ENCODE peak calls at places on chromosomes 2 and 18, in nine cellular contexts. D, A, O, M, J, N, I, C and S are unnamed samples.

GRCh38 chr2:20509766-20510490 is 63.1 kb downstream of the RHOB start:
- DNase-seq in D (no peak), A (no peak), O (no peak), M (no peak), J (no peak), N (no peak), I (no peak), C (no peak), S (no peak)

GRCh38 chr2:21317131-21317530 is 193.4 kb downstream of the TDRD15 start:
- DNase-seq in D (peak), A (peak), O (no peak), M (peak), J (peak), N (peak), I (no peak), C (peak), S (no peak)

GRCh38 chr2:80256396-80257167 is 48.0 kb downstream of the LRRTM1 start:
- DNase-seq in D (no peak), A (no peak), O (no peak), M (no peak), J (no peak), N (no peak), I (no peak), C (no peak), S (no peak)

GRCh38 chr18:58257461-58257860 is 213.4 kb downstream of the NEDD4L start:
- DNase-seq in D (no peak), A (no peak), O (no peak), M (no peak), J (no peak), N (no peak), I (no peak), C (no peak), S (no peak)

GRCh38 chr2:72579595-72580180 is 246.1 kb downstream of the EXOC6B start:
- DNase-seq in D (peak), A (no peak), O (no peak), M (no peak), J (no peak), N (no peak), I (no peak), C (no peak), S (no peak)

GRCh38 chr2:120291464-120292311 is 39.0 kb downstream of the RALB start:
- DNase-seq in D (no peak), A (peak), O (no peak), M (no peak), J (no peak), N (no peak), I (no peak), C (no peak), S (no peak)

GRCh38 chr2:128727914-128728313 is 409.2 kb upstream of the HS6ST1 start:
- DNase-seq in D (no peak), A (no peak), O (no peak), M (no peak), J (no peak), N (no peak), I (no peak), C (no peak), S (no peak)

GRCh38 chr18:2970762-2971659 is 41.9 kb downstream of the LPIN2 start:
- DNase-seq in D (no peak), A (no peak), O (peak), M (peak), J (no peak), N (no peak), I (no peak), C (no peak), S (no peak)

GRCh38 chr2:86336350-86337234 is 834 bp downstream of the REEP1 start:
- DNase-seq in D (no peak), A (no peak), O (no peak), M (peak), J (no peak), N (peak), I (no peak), C (peak), S (no peak)

GRCh38 chr2:172102159-172102857 is 392 bp downstream of the DLX2 start:
- DNase-seq in D (peak), A (no peak), O (no peak), M (peak), J (no peak), N (no peak), I (no peak), C (no peak), S (no peak)

GRCh38 chr2:164073053-164073757 is 337.4 kb upstream of the FIGN start:
- DNase-seq in D (no peak), A (no peak), O (no peak), M (no peak), J (no peak), N (no peak), I (no peak), C (no peak), S (no peak)

GRCh38 chr18:58993260-58993659 is 128.6 kb downstream of the ZNF532 start:
- DNase-seq in D (no peak), A (peak), O (no peak), M (no peak), J (no peak), N (no peak), I (no peak), C (no peak), S (no peak)

GRCh38 chr2:26758790-26759321 is 5.2 kb upstream of the SLC35F6 start:
- DNase-seq in D (no peak), A (no peak), O (no peak), M (no peak), J (no peak), N (no peak), I (no peak), C (no peak), S (no peak)

GRCh38 chr18:9096698-9097097 is 5.8 kb upstream of the NDUFV2 start:
- DNase-seq in D (no peak), A (no peak), O (no peak), M (no peak), J (no peak), N (no peak), I (no peak), C (no peak), S (no peak)

GRCh38 chr2:232789067-232789466 is 12.7 kb upstream of the KCNJ13 start:
- DNase-seq in D (no peak), A (no peak), O (no peak), M (no peak), J (no peak), N (no peak), I (no peak), C (no peak), S (no peak)

GRCh38 chr2:236085647-236086046 is 82.5 kb downstream of the GBX2 start:
- DNase-seq in D (no peak), A (no peak), O (no peak), M (no peak), J (no peak), N (no peak), I (no peak), C (no peak), S (no peak)

GRCh38 chr2:72710418-72711152 is 115.2 kb downstream of the EXOC6B start:
- DNase-seq in D (no peak), A (no peak), O (no peak), M (no peak), J (no peak), N (no peak), I (no peak), C (no peak), S (no peak)

GRCh38 chr2:147348886-147349285 is 495.9 kb upstream of the ACVR2A start:
- DNase-seq in D (no peak), A (no peak), O (no peak), M (no peak), J (no peak), N (no peak), I (no peak), C (no peak), S (no peak)

GRCh38 chr2:86039963-86040655 is 65.6 kb downstream of the POLR1A start:
- DNase-seq in D (no peak), A (no peak), O (no peak), M (no peak), J (no peak), N (no peak), I (no peak), C (peak), S (no peak)

GRCh38 chr18:45879681-45880655 is 54.5 kb downstream of the SIGLEC15 start:
- DNase-seq in D (peak), A (peak), O (peak), M (peak), J (peak), N (peak), I (peak), C (peak), S (no peak)

GRCh38 chr2:162261032-162261945 is 18.0 kb upstream of the FAP start:
- DNase-seq in D (no peak), A (peak), O (no peak), M (no peak), J (no peak), N (peak), I (no peak), C (no peak), S (no peak)

GRCh38 chr2:77797088-77797487 is 274.9 kb upstream of the LRRTM4 start:
- DNase-seq in D (no peak), A (no peak), O (no peak), M (no peak), J (no peak), N (no peak), I (no peak), C (no peak), S (no peak)

GRCh38 chr2:99662761-99663341 is 173.0 kb upstream of the REV1 start:
- DNase-seq in D (no peak), A (peak), O (no peak), M (no peak), J (no peak), N (no peak), I (no peak), C (no peak), S (no peak)

GRCh38 chr2:197263077-197263476 is 47.5 kb downstream of the ANKRD44 start:
- DNase-seq in D (no peak), A (no peak), O (no peak), M (no peak), J (no peak), N (no peak), I (no peak), C (no peak), S (no peak)

GRCh38 chr2:98921062-98921461 is 15.0 kb downstream of the CRACDL start:
- DNase-seq in D (no peak), A (no peak), O (no peak), M (no peak), J (no peak), N (no peak), I (no peak), C (no peak), S (no peak)

GRCh38 chr2:142280846-142281245 is 150.0 kb upstream of the LRP1B start:
- DNase-seq in D (no peak), A (no peak), O (no peak), M (no peak), J (no peak), N (no peak), I (no peak), C (no peak), S (no peak)

GRCh38 chr2:129894616-129895015 is 84.8 kb upstream of the RAB6C start:
- DNase-seq in D (no peak), A (no peak), O (no peak), M (no peak), J (no peak), N (no peak), I (no peak), C (no peak), S (no peak)

GRCh38 chr2:26352892-26353291 is 6.3 kb upstream of the ADGRF3 start:
- DNase-seq in D (no peak), A (no peak), O (no peak), M (no peak), J (no peak), N (no peak), I (peak), C (no peak), S (no peak)

GRCh38 chr18:76460482-76460881 is 34.6 kb downstream of the ZNF516 start:
- DNase-seq in D (no peak), A (no peak), O (no peak), M (no peak), J (no peak), N (no peak), I (no peak), C (no peak), S (no peak)

GRCh38 chr2:3022841-3023372 is 354.7 kb downstream of the EIPR1 start:
- DNase-seq in D (no peak), A (no peak), O (no peak), M (no peak), J (no peak), N (no peak), I (no peak), C (no peak), S (no peak)

GRCh38 chr2:3611136-3611535 is 16.2 kb downstream of the COLEC11 start:
- DNase-seq in D (no peak), A (no peak), O (no peak), M (no peak), J (no peak), N (no peak), I (no peak), C (peak), S (no peak)

GRCh38 chr18:21843340-21843739 is 102.7 kb downstream of the MIB1 start:
- DNase-seq in D (no peak), A (no peak), O (no peak), M (no peak), J (no peak), N (no peak), I (no peak), C (no peak), S (no peak)

GRCh38 chr2:218284106-218284811 is 8.0 kb downstream of the TMBIM1 start:
- DNase-seq in D (no peak), A (no peak), O (peak), M (peak), J (no peak), N (no peak), I (peak), C (peak), S (peak)

GRCh38 chr18:23487738-23488625 is 15.3 kb upstream of the RMC1 start:
- DNase-seq in D (no peak), A (no peak), O (peak), M (peak), J (no peak), N (no peak), I (peak), C (peak), S (peak)

GRCh38 chr2:43331428-43331827 is 105.0 kb upstream of the ZFP36L2 start:
- DNase-seq in D (no peak), A (peak), O (no peak), M (no peak), J (no peak), N (no peak), I (no peak), C (no peak), S (no peak)

GRCh38 chr2:169672403-169672802 is 21.8 kb downstream of the CFAP210 start:
- DNase-seq in D (no peak), A (no peak), O (no peak), M (no peak), J (no peak), N (no peak), I (no peak), C (no peak), S (no peak)

GRCh38 chr18:34511879-34512278 is 198.2 kb upstream of the DTNA start:
- DNase-seq in D (no peak), A (no peak), O (no peak), M (no peak), J (no peak), N (no peak), I (no peak), C (no peak), S (no peak)